ENCODE peak calls at places on chromosomes 6 and 20, in six cellular contexts. S is lower leg skin, V is amniotic stem cell, F is HTR-8/SVneo, Z is kidney tubule cell, H is GM12892. G is an unnamed sample.
A peak's percentile ranks its signal among the peaks of the same experiment; 100 is the strongest.

GRCh38 chr6:31158140-31158862 is at the start of gene TCF19:
- DNase-seq in S (peak; percentile 100), V (peak; percentile 99), F (peak; percentile 99), Z (peak; percentile 99), H (peak; percentile 98), G (peak; percentile 99)

GRCh38 chr20:5192570-5193431 is 66.0 kb downstream of the CDS2 start:
- DNase-seq in S (peak; percentile 68), V (no peak), F (no peak), Z (no peak), H (no peak), G (no peak)

GRCh38 chr20:56373942-56374341 is 15.2 kb downstream of the FAM210B start:
- DNase-seq in S (no peak), V (peak; percentile 15), F (peak; percentile 70), Z (peak; percentile 76), H (no peak), G (no peak)

GRCh38 chr6:1406306-1407058 is 17.1 kb downstream of the FOXF2 start:
- DNase-seq in S (peak; percentile 76), V (no peak), F (no peak), Z (no peak), H (no peak), G (peak; percentile 42)

GRCh38 chr6:8149350-8149749 is 47.0 kb upstream of the EEF1E1 start:
- DNase-seq in S (no peak), V (no peak), F (no peak), Z (no peak), H (no peak), G (no peak)

GRCh38 chr6:157005940-157006339 is 228.8 kb downstream of the ARID1B start:
- DNase-seq in S (no peak), V (no peak), F (no peak), Z (no peak), H (no peak), G (no peak)

GRCh38 chr6:116136933-116137340 is 11.0 kb upstream of the COL10A1 start:
- DNase-seq in S (no peak), V (no peak), F (no peak), Z (no peak), H (no peak), G (no peak)

GRCh38 chr20:14415492-14415891 is 78.1 kb upstream of the FLRT3 start:
- DNase-seq in S (no peak), V (no peak), F (no peak), Z (peak; percentile 61), H (no peak), G (no peak)

GRCh38 chr6:27873101-27874030 is 38.8 kb downstream of the OR2B2 start:
- DNase-seq in S (peak; percentile 93), V (peak; percentile 35), F (peak; percentile 79), Z (peak; percentile 79), H (no peak), G (no peak)

GRCh38 chr6:80357674-80358073 is 251.2 kb downstream of the BCKDHB start:
- DNase-seq in S (no peak), V (no peak), F (no peak), Z (no peak), H (no peak), G (no peak)

GRCh38 chr6:12116264-12116800 is 104.2 kb downstream of the HIVEP1 start:
- DNase-seq in S (no peak), V (no peak), F (no peak), Z (no peak), H (no peak), G (no peak)

GRCh38 chr6:85670573-85670972 is 27.9 kb upstream of the SYNCRIP start:
- DNase-seq in S (no peak), V (no peak), F (no peak), Z (peak; percentile 19), H (no peak), G (no peak)

GRCh38 chr6:10968776-10969175 is 75.3 kb downstream of the ELOVL2 start:
- DNase-seq in S (no peak), V (peak; percentile 36), F (no peak), Z (no peak), H (no peak), G (no peak)

GRCh38 chr20:54128175-54128574 is 45.6 kb downstream of the CYP24A1 start:
- DNase-seq in S (no peak), V (no peak), F (no peak), Z (no peak), H (no peak), G (no peak)

GRCh38 chr6:12162203-12162602 is 128.0 kb upstream of the EDN1 start:
- DNase-seq in S (no peak), V (no peak), F (no peak), Z (peak; percentile 48), H (no peak), G (no peak)

GRCh38 chr20:36666181-36666740 is 20.3 kb upstream of the SLA2 start:
- DNase-seq in S (no peak), V (no peak), F (no peak), Z (no peak), H (no peak), G (no peak)

GRCh38 chr6:45163952-45164766 is 164.0 kb upstream of the RUNX2 start:
- DNase-seq in S (no peak), V (no peak), F (no peak), Z (peak; percentile 74), H (no peak), G (no peak)

GRCh38 chr20:22466447-22467171 is 117.8 kb downstream of the FOXA2 start:
- DNase-seq in S (no peak), V (no peak), F (no peak), Z (no peak), H (no peak), G (no peak)

GRCh38 chr20:63411898-63412631 is 50.9 kb upstream of the CHRNA4 start:
- DNase-seq in S (no peak), V (no peak), F (no peak), Z (no peak), H (no peak), G (no peak)

GRCh38 chr20:43710370-43711044 is 16.3 kb downstream of the GTSF1L start:
- DNase-seq in S (no peak), V (no peak), F (no peak), Z (no peak), H (peak; percentile 50), G (no peak)

GRCh38 chr6:75611702-75612375 is 10.2 kb downstream of the SENP6 start:
- DNase-seq in S (no peak), V (no peak), F (no peak), Z (no peak), H (no peak), G (no peak)

GRCh38 chr6:150652848-150653613 is 53.3 kb downstream of the PLEKHG1 start:
- DNase-seq in S (no peak), V (no peak), F (no peak), Z (peak; percentile 40), H (no peak), G (no peak)

GRCh38 chr6:131651782-131652181 is 14.7 kb downstream of the ENPP3 start:
- DNase-seq in S (no peak), V (no peak), F (no peak), Z (no peak), H (no peak), G (no peak)

GRCh38 chr20:10671221-10671849 is 2.5 kb downstream of the JAG1 start:
- DNase-seq in S (no peak), V (peak; percentile 71), F (peak; percentile 94), Z (peak; percentile 91), H (peak; percentile 48), G (peak; percentile 80)

GRCh38 chr6:90478278-90478677 is 108.6 kb downstream of the MAP3K7 start:
- DNase-seq in S (no peak), V (no peak), F (no peak), Z (no peak), H (no peak), G (no peak)

GRCh38 chr20:47358672-47359532 is 2.4 kb upstream of the ZMYND8 start:
- DNase-seq in S (peak; percentile 96), V (peak; percentile 59), F (peak; percentile 90), Z (peak; percentile 94), H (no peak), G (peak; percentile 83)

GRCh38 chr6:18263561-18264337 is 581 bp downstream of the DEK start:
- DNase-seq in S (peak; percentile 92), V (no peak), F (peak; percentile 36), Z (peak; percentile 62), H (no peak), G (no peak)

GRCh38 chr6:78868124-78868523 is 773 bp downstream of the IRAK1BP1 start:
- DNase-seq in S (no peak), V (no peak), F (no peak), Z (peak; percentile 22), H (no peak), G (no peak)

GRCh38 chr6:119032428-119032827 is 46.0 kb downstream of the FAM184A start:
- DNase-seq in S (no peak), V (no peak), F (no peak), Z (no peak), H (no peak), G (no peak)

GRCh38 chr6:70219943-70220613 is 82.8 kb downstream of the COL9A1 start:
- DNase-seq in S (no peak), V (no peak), F (no peak), Z (peak; percentile 6), H (no peak), G (no peak)

GRCh38 chr20:47233333-47234188 is 122.9 kb downstream of the ZMYND8 start:
- DNase-seq in S (no peak), V (no peak), F (no peak), Z (no peak), H (no peak), G (no peak)

GRCh38 chr20:57247292-57247975 is 19.0 kb downstream of the BMP7 start:
- DNase-seq in S (no peak), V (no peak), F (no peak), Z (no peak), H (no peak), G (no peak)

GRCh38 chr6:122696079-122696478 is 83.4 kb upstream of the FABP7 start:
- DNase-seq in S (no peak), V (no peak), F (peak; percentile 72), Z (peak; percentile 92), H (no peak), G (no peak)

GRCh38 chr6:106431972-106432371 is 71.5 kb downstream of the CRYBG1 start:
- DNase-seq in S (no peak), V (no peak), F (no peak), Z (peak; percentile 46), H (no peak), G (no peak)

GRCh38 chr20:63940071-63940471 is 16.1 kb downstream of the UCKL1 start:
- DNase-seq in S (no peak), V (no peak), F (no peak), Z (no peak), H (no peak), G (no peak)

GRCh38 chr20:24778585-24779031 is 170.5 kb upstream of the CST7 start:
- DNase-seq in S (peak; percentile 78), V (no peak), F (no peak), Z (no peak), H (no peak), G (peak; percentile 28)

G was measured in breast epithelium.